ENCODE peak calls at places on chromosome 21, in four cellular contexts. N, M, D and B are unnamed samples.

GRCh38 chr21:39662411-39662953 is 49.7 kb downstream of the B3GALT5 start:
- DNase-seq in N (no peak), M (no peak), D (no peak), B (no peak)

GRCh38 chr21:39911792-39912191 is 44.6 kb downstream of the PCP4 start:
- DNase-seq in N (no peak), M (no peak), D (no peak), B (no peak)

GRCh38 chr21:37073417-37074194 is 552 bp downstream of the TTC3 start:
- DNase-seq in N (no peak), M (peak), D (no peak), B (peak)

GRCh38 chr21:41582298-41582840 is 74.4 kb upstream of the TMPRSS2 start:
- DNase-seq in N (no peak), M (no peak), D (no peak), B (no peak)

GRCh38 chr21:15221799-15222386 is 157.1 kb upstream of the NRIP1 start:
- DNase-seq in N (peak), M (no peak), D (peak), B (peak)

GRCh38 chr21:38957575-38958340 is 152.0 kb downstream of the ETS2 start:
- DNase-seq in N (no peak), M (no peak), D (no peak), B (no peak)

GRCh38 chr21:38848187-38848609 is 42.5 kb downstream of the ETS2 start:
- DNase-seq in N (no peak), M (no peak), D (no peak), B (no peak)

GRCh38 chr21:38660333-38661295 is 145.1 kb upstream of the ETS2 start:
- DNase-seq in N (peak), M (no peak), D (no peak), B (no peak)

GRCh38 chr21:17925000-17925610 is 105.9 kb upstream of the C21orf91 start:
- DNase-seq in N (peak), M (peak), D (peak), B (peak)

GRCh38 chr21:38156200-38156599 is 100.6 kb upstream of the KCNJ15 start:
- DNase-seq in N (no peak), M (no peak), D (no peak), B (no peak)

GRCh38 chr21:35779690-35780570 is 280.4 kb downstream of the SETD4 start:
- DNase-seq in N (no peak), M (no peak), D (no peak), B (no peak)

GRCh38 chr21:35779167-35779566 is 281.2 kb downstream of the SETD4 start:
- DNase-seq in N (no peak), M (no peak), D (no peak), B (no peak)

GRCh38 chr21:35780983-35781382 is 279.3 kb downstream of the SETD4 start:
- DNase-seq in N (no peak), M (no peak), D (no peak), B (no peak)

GRCh38 chr21:35782667-35783066 is 277.7 kb downstream of the SETD4 start:
- DNase-seq in N (no peak), M (no peak), D (no peak), B (no peak)

DNA sequence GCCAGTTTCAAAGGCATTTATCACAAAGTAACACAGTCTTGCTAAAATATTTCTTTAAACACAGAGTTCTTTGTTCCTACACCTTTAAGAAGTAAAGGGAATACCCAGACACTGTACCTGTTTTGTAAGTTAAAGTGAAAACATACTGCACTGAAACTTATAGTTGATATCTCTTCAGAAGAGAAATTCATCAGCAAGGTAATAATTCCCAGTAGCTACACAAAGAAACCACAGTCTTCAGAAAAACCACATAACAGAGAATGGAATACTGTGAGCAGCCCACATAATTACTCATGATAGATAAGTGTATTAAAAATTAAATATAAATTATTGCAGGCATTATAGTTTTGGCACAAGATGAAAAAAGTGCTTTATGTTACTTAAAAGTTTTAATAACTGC is 276.6 kb downstream of the SETD4 start:
- DNase-seq in N (no peak), M (no peak), D (no peak), B (no peak)
- TF ChIP-seq HMGXB4 in N (no peak), M (no peak), D (no peak), B (no peak)

DNA sequence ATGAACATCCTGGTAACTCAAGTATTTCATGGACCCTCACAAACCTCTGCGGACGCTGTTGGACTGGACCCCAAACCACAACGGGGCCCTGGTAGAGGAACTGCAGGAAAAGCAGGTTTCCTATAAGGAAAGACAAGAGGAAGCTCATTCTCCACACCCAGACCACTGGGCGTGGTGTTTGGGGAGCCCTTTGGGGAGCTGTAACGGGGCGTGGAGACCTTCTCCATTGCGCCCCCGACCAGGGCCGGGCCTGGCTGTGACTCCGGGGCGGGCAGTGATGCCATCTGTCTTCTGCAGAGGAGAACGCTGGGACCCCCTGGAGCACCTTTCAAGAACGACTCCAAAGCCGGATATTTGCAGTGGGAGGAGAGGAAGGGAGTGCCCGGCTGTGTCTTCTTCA is 30.0 kb upstream of the AGPAT3 start:
- DNase-seq in N (no peak), M (no peak), D (no peak), B (no peak)
- TF ChIP-seq HMGXB4 in N (no peak), M (no peak), D (no peak), B (no peak)

DNA sequence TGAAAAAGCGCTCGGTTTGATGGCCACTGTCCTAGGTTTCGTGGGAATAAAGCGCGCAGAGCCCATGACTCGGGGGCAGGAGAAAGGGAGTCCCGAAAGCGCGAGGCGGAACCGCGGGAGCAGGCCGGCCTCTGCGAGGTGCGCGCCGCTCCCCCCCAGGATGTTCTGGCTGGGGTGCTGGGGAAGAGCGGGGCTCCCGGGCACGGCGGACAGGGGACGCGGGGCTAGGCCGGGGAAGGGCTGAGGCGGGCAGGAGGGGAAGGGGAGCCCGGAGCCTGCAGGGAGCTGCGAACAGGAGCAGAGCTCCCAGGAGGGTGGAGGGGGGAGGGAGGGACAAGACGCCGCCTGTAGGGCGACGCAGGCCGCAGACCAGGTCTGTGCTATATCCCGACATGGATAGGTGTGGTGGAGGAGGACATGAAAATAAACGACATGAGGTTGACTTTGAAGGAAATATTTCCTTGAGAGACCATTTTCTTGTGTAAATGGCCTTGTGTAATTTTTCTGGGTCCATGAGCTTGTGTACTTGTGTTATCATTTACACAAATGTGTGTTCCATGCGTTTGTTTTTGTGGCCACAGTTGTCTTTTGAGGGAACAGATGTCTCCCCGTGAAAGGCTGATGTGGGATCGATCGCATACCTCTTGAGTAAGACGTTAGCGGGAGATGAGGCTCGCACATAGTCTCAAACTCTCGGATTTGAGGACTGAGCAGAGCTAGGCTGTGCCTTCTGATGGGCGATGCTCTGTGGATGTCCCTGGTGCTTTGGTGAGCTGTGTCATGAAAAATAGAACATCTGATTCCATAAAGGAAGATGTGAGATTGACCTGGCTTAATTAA is 1.3 kb downstream of the PCNT start:
- DNase-seq in N (peak), M (peak), D (peak), B (peak)
- TF ChIP-seq HMGXB4 in N (peak), M (no peak), D (peak), B (no peak)

GRCh38 chr21:43346551-43346950 is 80.4 kb downstream of the SIK1 start:
- DNase-seq in N (no peak), M (no peak), D (no peak), B (no peak)

GRCh38 chr21:43347864-43348766 is 78.8 kb downstream of the SIK1 start:
- DNase-seq in N (no peak), M (no peak), D (no peak), B (no peak)

GRCh38 chr21:43349644-43350043 is 77.3 kb downstream of the SIK1 start:
- DNase-seq in N (no peak), M (no peak), D (no peak), B (no peak)

GRCh38 chr21:43347461-43347860 is 79.5 kb downstream of the SIK1 start:
- DNase-seq in N (no peak), M (no peak), D (no peak), B (no peak)

DNA sequence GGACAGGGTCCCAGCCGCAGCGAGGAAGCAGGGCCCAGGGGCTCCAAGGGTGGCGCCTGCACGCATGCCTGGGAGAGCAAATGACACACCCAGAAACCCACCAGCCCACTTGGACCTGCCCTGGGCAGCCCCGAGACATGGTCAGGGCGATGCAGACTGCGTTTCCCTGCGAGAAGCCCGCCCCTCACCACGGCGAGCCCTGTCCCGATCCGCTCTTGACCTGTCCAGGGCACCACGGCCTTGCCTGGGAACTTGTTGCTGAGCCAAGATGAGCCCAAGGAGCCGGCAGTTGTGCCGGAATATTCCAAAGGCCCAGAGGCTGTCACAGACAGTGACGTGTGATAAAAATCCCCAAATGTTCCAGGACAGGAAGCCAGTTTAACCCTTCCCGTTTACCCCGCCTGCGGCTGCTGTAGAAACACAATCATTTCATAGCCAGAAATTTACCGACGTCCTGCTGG is 78.1 kb downstream of the SIK1 start:
- DNase-seq in N (no peak), M (no peak), D (no peak), B (no peak)
- TF ChIP-seq HMGXB4 in N (no peak), M (no peak), D (no peak), B (no peak)

GRCh38 chr21:31675960-31676359 is 16.5 kb downstream of the SOD1 start:
- DNase-seq in N (no peak), M (no peak), D (no peak), B (no peak)

GRCh38 chr21:31675332-31675731 is 15.8 kb downstream of the SOD1 start:
- DNase-seq in N (no peak), M (no peak), D (no peak), B (no peak)

GRCh38 chr21:31671146-31671716 is 11.7 kb downstream of the SOD1 start:
- DNase-seq in N (no peak), M (no peak), D (no peak), B (no peak)

GRCh38 chr21:31671931-31672330 is 12.4 kb downstream of the SOD1 start:
- DNase-seq in N (no peak), M (no peak), D (no peak), B (no peak)

DNA sequence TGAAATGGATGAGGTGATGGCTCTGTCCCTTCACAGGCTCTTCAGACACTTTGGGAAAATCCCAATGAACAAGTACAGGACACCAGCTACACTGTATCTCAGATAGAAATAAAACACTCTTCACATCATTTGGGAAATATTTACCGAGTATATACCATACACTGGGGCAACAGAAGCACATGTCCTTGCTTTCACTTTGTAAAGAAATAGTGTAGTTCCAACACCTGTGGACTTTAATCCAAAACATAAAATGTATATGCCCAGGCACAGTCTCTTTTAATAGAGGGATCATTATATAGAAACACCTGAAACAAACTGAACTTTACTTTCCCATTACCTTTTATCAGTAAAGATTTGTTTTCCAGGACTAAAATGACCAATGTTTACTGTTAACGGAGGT is 14.0 kb downstream of the SOD1 start:
- DNase-seq in N (no peak), M (no peak), D (no peak), B (no peak)
- TF ChIP-seq HMGXB4 in N (no peak), M (no peak), D (no peak), B (no peak)